ENCODE peak calls at places on chromosome X, in six cellular contexts. One of them, this sample, is unnamed.
A peak's percentile ranks its signal among the peaks of the same experiment; 100 is the strongest.

GRCh38 chrX:40908857-40909475 is 173.6 kb upstream of the MED14 start:
- DNase-seq in lower lobe of right lung: no peak
- DNase-seq in stomach: no peak
- DNase-seq in MM.1S: no peak
- DNase-seq in testis: no peak
- DNase-seq in OCI-LY7: no peak
- DNase-seq in this sample: no peak

GRCh38 chrX:24282381-24283121 is 31.3 kb downstream of the SUPT20HL2 start:
- DNase-seq in lower lobe of right lung: no peak
- DNase-seq in stomach: no peak
- DNase-seq in MM.1S: no peak
- DNase-seq in testis: peak; percentile 21
- DNase-seq in OCI-LY7: peak; percentile 11
- DNase-seq in this sample: no peak

GRCh38 chrX:27336466-27337091 is 126.6 kb downstream of the PPP4R3C start:
- DNase-seq in lower lobe of right lung: peak; percentile 34
- DNase-seq in stomach: peak; percentile 33
- DNase-seq in MM.1S: peak; percentile 50
- DNase-seq in testis: peak; percentile 55
- DNase-seq in OCI-LY7: peak; percentile 30
- DNase-seq in this sample: no peak

GRCh38 chrX:39726810-39727209 is 370.9 kb downstream of the BCOR start:
- DNase-seq in lower lobe of right lung: no peak
- DNase-seq in stomach: no peak
- DNase-seq in MM.1S: no peak
- DNase-seq in testis: no peak
- DNase-seq in OCI-LY7: no peak
- DNase-seq in this sample: peak; percentile 44

GRCh38 chrX:101602077-101602476 is 15.7 kb downstream of the ARMCX6 start:
- DNase-seq in lower lobe of right lung: no peak
- DNase-seq in stomach: no peak
- DNase-seq in MM.1S: no peak
- DNase-seq in testis: no peak
- DNase-seq in OCI-LY7: no peak
- DNase-seq in this sample: no peak

GRCh38 chrX:80879143-80879542 is 69.5 kb upstream of the BRWD3 start:
- DNase-seq in lower lobe of right lung: no peak
- DNase-seq in stomach: peak; percentile 55
- DNase-seq in MM.1S: peak; percentile 38
- DNase-seq in testis: peak; percentile 44
- DNase-seq in OCI-LY7: no peak
- DNase-seq in this sample: no peak

GRCh38 chrX:131812847-131813825 is 210.0 kb upstream of the STK26 start:
- DNase-seq in lower lobe of right lung: no peak
- DNase-seq in stomach: peak; percentile 76
- DNase-seq in MM.1S: peak; percentile 97
- DNase-seq in testis: no peak
- DNase-seq in OCI-LY7: no peak
- DNase-seq in this sample: no peak

GRCh38 chrX:36436286-36436860 is 516.8 kb downstream of the CFAP47 start:
- DNase-seq in lower lobe of right lung: no peak
- DNase-seq in stomach: no peak
- DNase-seq in MM.1S: no peak
- DNase-seq in testis: no peak
- DNase-seq in OCI-LY7: no peak
- DNase-seq in this sample: no peak

GRCh38 chrX:55624403-55624802 is 1.2 kb downstream of the FOXR2 start:
- DNase-seq in lower lobe of right lung: no peak
- DNase-seq in stomach: peak; percentile 29
- DNase-seq in MM.1S: no peak
- DNase-seq in testis: no peak
- DNase-seq in OCI-LY7: no peak
- DNase-seq in this sample: no peak

GRCh38 chrX:118156953-118157608 is 40.5 kb upstream of the KLHL13 start:
- DNase-seq in lower lobe of right lung: no peak
- DNase-seq in stomach: no peak
- DNase-seq in MM.1S: no peak
- DNase-seq in testis: no peak
- DNase-seq in OCI-LY7: no peak
- DNase-seq in this sample: no peak

GRCh38 chrX:67607436-67607835 is 63.6 kb downstream of the AR start:
- DNase-seq in lower lobe of right lung: no peak
- DNase-seq in stomach: no peak
- DNase-seq in MM.1S: no peak
- DNase-seq in testis: no peak
- DNase-seq in OCI-LY7: no peak
- DNase-seq in this sample: no peak

GRCh38 chrX:40784516-40785151 is 49.3 kb upstream of the MED14 start:
- DNase-seq in lower lobe of right lung: no peak
- DNase-seq in stomach: no peak
- DNase-seq in MM.1S: no peak
- DNase-seq in testis: no peak
- DNase-seq in OCI-LY7: no peak
- DNase-seq in this sample: no peak

GRCh38 chrX:39984191-39984956 is 113.4 kb downstream of the BCOR start:
- DNase-seq in lower lobe of right lung: no peak
- DNase-seq in stomach: no peak
- DNase-seq in MM.1S: no peak
- DNase-seq in testis: no peak
- DNase-seq in OCI-LY7: no peak
- DNase-seq in this sample: no peak

GRCh38 chrX:42708222-42708621 is 69.7 kb downstream of the PPP1R2C start:
- DNase-seq in lower lobe of right lung: no peak
- DNase-seq in stomach: no peak
- DNase-seq in MM.1S: no peak
- DNase-seq in testis: no peak
- DNase-seq in OCI-LY7: no peak
- DNase-seq in this sample: no peak

GRCh38 chrX:151155234-151155633 is 21.1 kb upstream of the GPR50 start:
- DNase-seq in lower lobe of right lung: no peak
- DNase-seq in stomach: no peak
- DNase-seq in MM.1S: no peak
- DNase-seq in testis: no peak
- DNase-seq in OCI-LY7: no peak
- DNase-seq in this sample: no peak

GRCh38 chrX:13082286-13083065 is 38.1 kb upstream of the FAM9C start:
- DNase-seq in lower lobe of right lung: no peak
- DNase-seq in stomach: no peak
- DNase-seq in MM.1S: no peak
- DNase-seq in testis: no peak
- DNase-seq in OCI-LY7: no peak
- DNase-seq in this sample: no peak
- H3K4me1 ChIP-seq in lower lobe of right lung: peaks cover 44% of the 10 kb centered on the region
- H3K4me1 ChIP-seq in stomach: no peaks in the 10 kb centered on the region
- H3K4me1 ChIP-seq in MM.1S: peaks cover 29% of the 10 kb centered on the region
- H3K4me1 ChIP-seq in testis: peaks cover 7% of the 10 kb centered on the region
- H3K4me1 ChIP-seq in OCI-LY7: peaks cover 99% of the 10 kb centered on the region
- H3K4me1 ChIP-seq in this sample: peaks cover 91% of the 10 kb centered on the region

GRCh38 chrX:140053841-140054240 is 88.5 kb upstream of the CXorf66 start:
- DNase-seq in lower lobe of right lung: no peak
- DNase-seq in stomach: no peak
- DNase-seq in MM.1S: no peak
- DNase-seq in testis: no peak
- DNase-seq in OCI-LY7: no peak
- DNase-seq in this sample: no peak

DNA sequence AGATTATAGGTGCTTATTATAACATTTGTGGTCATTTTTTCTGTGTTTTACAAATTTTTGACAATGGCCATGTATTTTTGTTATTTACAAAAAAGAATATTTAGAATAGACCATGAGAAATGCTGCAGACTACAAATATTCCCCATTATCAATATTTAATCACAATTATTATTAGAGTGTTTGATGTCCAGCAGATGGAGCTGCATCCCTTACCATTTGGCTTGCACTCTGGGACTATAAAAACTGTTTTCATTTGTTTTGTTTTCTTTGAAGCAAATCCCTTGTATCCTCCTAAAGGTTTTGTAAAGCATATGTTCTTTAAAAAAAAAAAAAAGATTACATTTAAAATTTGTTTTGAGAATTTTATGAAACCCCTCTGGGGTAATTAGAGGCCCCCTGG is 85.6 kb upstream of the CXorf66 start:
- DNase-seq in lower lobe of right lung: no peak
- DNase-seq in stomach: no peak
- DNase-seq in MM.1S: peak; percentile 12
- DNase-seq in testis: peak; percentile 13
- DNase-seq in OCI-LY7: no peak
- DNase-seq in this sample: no peak
- TF ChIP-seq CTCF in lower lobe of right lung: no peak
- TF ChIP-seq CTCF in stomach: no peak
- TF ChIP-seq CTCF in MM.1S: peak; percentile 19
- TF ChIP-seq CTCF in testis: peak; percentile 19
- TF ChIP-seq CTCF in OCI-LY7: peak; percentile 49
- TF ChIP-seq CTCF in this sample: peak; percentile 15

DNA sequence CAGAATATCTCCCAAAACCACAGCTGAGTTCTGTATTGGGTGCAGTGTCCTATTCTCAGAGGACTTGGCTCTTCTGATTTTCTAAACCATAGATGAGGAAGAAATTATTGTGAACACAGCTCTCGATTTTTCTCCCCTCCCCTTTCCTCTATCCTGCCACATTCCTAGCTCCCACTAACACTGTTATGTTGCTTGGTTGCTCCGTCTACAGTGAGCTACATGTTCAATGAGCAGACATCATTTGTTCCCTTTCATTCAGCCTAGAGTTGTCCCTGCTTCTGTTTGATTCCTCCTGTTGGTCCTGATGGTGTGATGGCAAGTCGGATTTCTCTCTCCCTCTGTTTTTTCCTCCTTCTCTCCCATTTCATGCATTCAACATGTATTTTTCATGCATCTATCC is 65.9 kb downstream of the DIPK2B start:
- DNase-seq in lower lobe of right lung: no peak
- DNase-seq in stomach: no peak
- DNase-seq in MM.1S: no peak
- DNase-seq in testis: no peak
- DNase-seq in OCI-LY7: no peak
- DNase-seq in this sample: no peak
- H3K4me3 ChIP-seq in lower lobe of right lung: no peak overlapping the region
- H3K4me3 ChIP-seq in stomach: no peak overlapping the region
- H3K4me3 ChIP-seq in MM.1S: no peak overlapping the region
- H3K4me3 ChIP-seq in testis: no peak overlapping the region
- H3K4me3 ChIP-seq in OCI-LY7: no peak overlapping the region
- H3K4me3 ChIP-seq in this sample: no peak overlapping the region

DNA sequence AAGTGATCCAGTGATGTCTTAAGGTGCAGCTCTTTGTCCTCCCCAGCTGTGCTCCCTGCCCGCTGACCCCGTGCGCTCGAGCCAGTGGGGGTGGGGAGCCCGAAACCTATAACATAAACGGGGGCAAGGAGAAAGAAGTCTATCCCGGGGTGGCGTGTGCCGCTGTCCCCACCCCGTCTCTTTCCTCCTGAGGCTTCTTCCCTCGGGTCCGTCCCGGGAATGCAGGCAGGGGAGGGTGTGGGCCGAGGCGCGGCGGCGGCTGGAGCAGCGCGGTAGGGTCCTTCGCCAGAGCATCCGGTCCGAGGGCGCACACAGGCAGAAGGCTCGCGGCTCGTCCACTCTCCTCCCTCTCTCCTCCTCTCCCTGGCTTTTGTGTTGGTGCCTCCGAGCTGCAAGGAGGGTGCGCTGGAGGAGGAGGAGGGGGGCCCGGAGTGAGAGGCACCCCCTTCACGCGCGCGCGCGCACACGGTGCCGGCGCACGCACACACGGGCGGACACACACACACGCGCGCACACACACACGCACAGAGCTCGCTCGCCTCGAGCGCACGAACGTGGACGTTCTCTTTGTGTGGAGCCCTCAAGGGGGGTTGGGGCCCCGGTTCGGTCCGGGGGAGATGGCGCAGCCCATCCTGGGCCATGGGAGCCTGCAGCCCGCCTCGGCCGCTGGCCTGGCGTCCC is at the start of gene RAB33A:
- DNase-seq in lower lobe of right lung: peak; percentile 44
- DNase-seq in stomach: no peak
- DNase-seq in MM.1S: no peak
- DNase-seq in testis: peak; percentile 16
- DNase-seq in OCI-LY7: no peak
- DNase-seq in this sample: no peak
- H3K4me1 ChIP-seq in lower lobe of right lung: peaks cover 23% of the 10 kb centered on the region
- H3K4me1 ChIP-seq in stomach: no peaks in the 10 kb centered on the region
- H3K4me1 ChIP-seq in MM.1S: peaks cover 48% of the 10 kb centered on the region
- H3K4me1 ChIP-seq in testis: peaks cover 3% of the 10 kb centered on the region
- H3K4me1 ChIP-seq in OCI-LY7: peaks cover 63% of the 10 kb centered on the region
- H3K4me1 ChIP-seq in this sample: peaks cover 35% of the 10 kb centered on the region

GRCh38 chrX:48703642-48704481 is 7.3 kb downstream of the SUV39H1 start:
- DNase-seq in lower lobe of right lung: no peak
- DNase-seq in stomach: no peak
- DNase-seq in MM.1S: no peak
- DNase-seq in testis: no peak
- DNase-seq in OCI-LY7: no peak
- DNase-seq in this sample: peak; percentile 42
- TF ChIP-seq CTCF in lower lobe of right lung: no peak
- TF ChIP-seq CTCF in stomach: no peak
- TF ChIP-seq CTCF in MM.1S: no peak
- TF ChIP-seq CTCF in testis: no peak
- TF ChIP-seq CTCF in OCI-LY7: no peak
- TF ChIP-seq CTCF in this sample: no peak